ENCODE peak calls at places on chromosomes 11 and 22, in nine cellular contexts. V, N, J, L, A, I, G, F and H are unnamed samples.

GRCh38 chr11:72091292-72091691 is 10.6 kb downstream of the LRRC51 start:
- DNase-seq in I (peak; percentile 74), L (peak; percentile 78), J (peak; percentile 82), G (peak; percentile 28), A (no peak), F (peak; percentile 80), V (peak; percentile 83), N (peak; percentile 88), H (peak; percentile 94)

GRCh38 chr11:110447897-110448522 is 18.3 kb downstream of the FDX1 start:
- DNase-seq in V (peak; percentile 35), L (no peak), F (peak; percentile 88), A (no peak), I (no peak), J (no peak), N (no peak), G (peak; percentile 36), H (peak; percentile 47)

GRCh38 chr11:70804174-70804855 is 406.0 kb downstream of the CTTN start:
- DNase-seq in L (no peak), F (no peak), A (no peak), G (no peak), N (no peak), I (no peak), V (no peak), J (no peak), H (no peak)

GRCh38 chr22:41564563-41564962 is 3.8 kb downstream of the CSDC2 start:
- DNase-seq in N (no peak), G (no peak), L (no peak), J (no peak), I (no peak), F (peak; percentile 66), V (no peak), A (no peak), H (no peak)

GRCh38 chr11:122103366-122103765 is 12.6 kb downstream of the BLID start:
- DNase-seq in L (no peak), J (no peak), V (no peak), F (no peak), N (no peak), G (no peak), A (no peak), I (peak; percentile 87), H (no peak)

GRCh38 chr11:76838422-76839068 is 22.2 kb upstream of the ACER3 start:
- DNase-seq in I (peak; percentile 26), G (no peak), F (no peak), A (no peak), V (no peak), L (no peak), J (peak; percentile 37), N (peak; percentile 83), H (peak; percentile 82)

GRCh38 chr11:58625086-58625485 is 2.6 kb downstream of the CNTF start:
- DNase-seq in I (peak; percentile 55), F (no peak), N (no peak), V (no peak), L (no peak), J (no peak), A (no peak), G (no peak), H (no peak)

GRCh38 chr11:119101367-119101758 is 290 bp downstream of the DPAGT1 start:
- DNase-seq in I (no peak), L (peak; percentile 47), V (peak; percentile 45), N (no peak), G (peak; percentile 66), F (no peak), J (peak; percentile 48), A (no peak), H (peak; percentile 76)

GRCh38 chr11:67287355-67288197 is 1.5 kb upstream of the ANKRD13D start:
- DNase-seq in A (no peak), L (no peak), F (no peak), G (no peak), N (no peak), I (no peak), V (peak; percentile 22), J (no peak), H (no peak)

GRCh38 chr11:67286621-67287333 is 2.3 kb upstream of the ANKRD13D start:
- DNase-seq in N (no peak), G (no peak), I (no peak), A (no peak), J (no peak), V (peak; percentile 26), F (no peak), L (no peak), H (peak; percentile 40)

GRCh38 chr11:67284811-67285540 is 4.1 kb upstream of the ANKRD13D start:
- DNase-seq in N (no peak), J (no peak), V (no peak), G (no peak), F (no peak), A (no peak), L (no peak), I (no peak), H (no peak)

GRCh38 chr11:67283490-67283963 is 5.6 kb upstream of the ANKRD13D start:
- DNase-seq in N (no peak), A (no peak), V (no peak), L (no peak), I (no peak), F (no peak), G (no peak), J (no peak), H (no peak)

DNA sequence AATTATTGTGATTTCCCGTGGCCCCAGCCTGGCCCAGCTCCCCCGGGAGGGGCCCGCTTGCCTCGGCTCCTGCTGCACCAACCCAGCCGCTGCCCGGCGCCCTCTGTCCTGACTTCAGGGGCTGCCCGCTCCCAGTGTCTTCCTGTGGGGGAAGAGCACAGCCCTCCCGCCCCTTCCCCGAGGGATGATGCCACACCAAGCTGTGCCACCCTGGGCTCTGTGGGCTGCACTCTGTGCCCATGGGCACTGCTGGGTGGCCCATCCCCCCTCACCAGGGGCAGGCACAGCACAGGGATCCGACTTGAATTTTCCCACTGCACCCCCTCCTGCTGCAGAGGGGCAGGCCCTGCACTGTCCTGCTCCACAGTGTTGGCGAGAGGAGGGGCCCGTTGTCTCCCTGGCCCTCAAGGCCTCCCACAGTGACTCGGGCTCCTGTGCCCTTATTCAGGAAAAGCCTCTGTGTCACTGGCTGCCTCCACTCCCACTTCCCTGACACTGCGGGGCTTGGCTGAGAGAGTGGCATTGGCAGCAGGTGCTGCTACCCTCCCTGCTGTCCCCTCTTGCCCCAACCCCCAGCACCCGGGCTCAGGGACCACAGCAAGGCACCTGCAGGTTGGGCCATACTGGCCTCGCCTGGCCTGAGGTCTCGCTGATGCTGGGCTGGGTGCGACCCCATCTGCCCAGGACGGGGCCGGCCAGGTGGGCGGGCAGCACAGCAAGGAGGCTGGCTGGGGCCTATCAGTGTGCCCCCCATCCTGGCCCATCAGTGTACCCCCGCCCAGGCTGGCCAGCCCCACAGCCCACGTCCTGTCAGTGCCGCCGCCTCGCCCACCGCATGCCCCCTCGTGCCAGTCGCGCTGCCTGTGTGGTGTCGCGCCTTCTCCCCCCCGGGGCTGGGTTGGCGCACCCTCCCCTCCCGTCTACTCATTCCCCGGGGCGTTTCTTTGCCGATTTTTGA is 3.3 kb upstream of the ANKRD13D start:
- DNase-seq in F (no peak), V (no peak), A (no peak), N (no peak), I (no peak), J (no peak), L (no peak), G (no peak), H (no peak)
- TF ChIP-seq EZH2phosphoT487 in F (no peak), V (no peak), A (no peak), N (no peak), I (no peak), J (no peak), L (no peak), G (no peak), H (no peak)

DNA sequence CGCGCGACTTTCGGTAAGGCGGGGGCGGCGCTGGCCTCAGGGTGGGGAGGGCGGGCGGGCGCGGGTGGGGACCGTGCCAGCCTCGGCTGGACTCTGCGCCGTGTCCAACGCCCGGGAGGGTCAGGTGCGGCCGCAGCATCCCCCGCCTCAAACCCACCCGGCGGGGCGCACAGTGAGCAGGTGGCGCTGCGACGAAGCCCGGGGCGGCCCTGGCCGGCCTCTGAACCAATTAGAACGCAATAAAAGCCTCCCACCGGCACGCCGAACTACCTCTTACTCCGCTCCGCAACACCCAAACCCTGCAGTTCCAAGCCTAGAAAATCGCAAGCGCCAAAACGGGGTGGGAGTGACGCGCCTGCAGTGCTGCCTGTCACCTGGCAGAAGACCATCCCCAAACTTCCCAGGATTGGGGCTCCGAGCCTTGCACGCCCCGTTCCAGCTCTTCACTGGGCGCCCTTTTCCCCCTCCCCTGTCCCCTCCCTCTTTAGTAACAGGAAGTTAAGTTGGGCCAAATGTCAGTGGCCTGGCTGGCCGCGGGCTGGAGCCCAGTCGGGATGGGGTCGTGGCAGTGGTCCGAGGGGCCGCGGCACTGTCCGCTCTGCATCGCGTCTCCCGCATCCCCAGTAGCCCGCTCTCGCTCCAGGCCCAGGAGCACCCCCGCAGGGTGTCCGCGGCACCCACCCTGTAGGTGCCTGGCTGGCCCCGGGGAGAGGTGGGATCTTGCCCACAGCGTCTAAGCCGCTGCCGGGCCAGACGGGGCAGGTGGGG is 508 bp downstream of the MICAL2 start:
- DNase-seq in A (no peak), V (no peak), I (peak; percentile 56), L (peak; percentile 50), G (no peak), J (no peak), N (peak; percentile 63), F (peak; percentile 34), H (peak; percentile 62)
- TF ChIP-seq EZH2phosphoT487 in A (no peak), V (no peak), I (no peak), L (no peak), G (no peak), J (no peak), N (no peak), F (no peak), H (no peak)

GRCh38 chr11:126927628-126928027 is 72.9 kb downstream of the KIRREL3 start:
- DNase-seq in F (no peak), N (no peak), J (no peak), A (no peak), I (no peak), G (no peak), V (no peak), L (no peak), H (no peak)

GRCh38 chr11:126930100-126930841 is 70.3 kb downstream of the KIRREL3 start:
- DNase-seq in L (no peak), V (no peak), I (peak; percentile 35), F (no peak), N (no peak), G (no peak), A (no peak), J (no peak), H (no peak)

GRCh38 chr11:126925321-126926093 is 75.1 kb downstream of the KIRREL3 start:
- DNase-seq in N (no peak), J (no peak), I (peak; percentile 91), L (no peak), G (no peak), F (peak; percentile 48), V (no peak), A (no peak), H (no peak)

GRCh38 chr11:126926376-126926791 is 74.2 kb downstream of the KIRREL3 start:
- DNase-seq in V (no peak), F (no peak), L (no peak), G (no peak), I (peak; percentile 48), A (no peak), N (no peak), J (no peak), H (no peak)

GRCh38 chr11:126929186-126930085 is 71.1 kb downstream of the KIRREL3 start:
- DNase-seq in J (no peak), L (no peak), I (peak; percentile 86), F (no peak), G (no peak), A (no peak), N (no peak), V (no peak), H (no peak)
- TF ChIP-seq EZH2phosphoT487 in J (no peak), L (no peak), I (no peak), F (no peak), G (no peak), A (no peak), N (no peak), V (no peak), H (no peak)

DNA sequence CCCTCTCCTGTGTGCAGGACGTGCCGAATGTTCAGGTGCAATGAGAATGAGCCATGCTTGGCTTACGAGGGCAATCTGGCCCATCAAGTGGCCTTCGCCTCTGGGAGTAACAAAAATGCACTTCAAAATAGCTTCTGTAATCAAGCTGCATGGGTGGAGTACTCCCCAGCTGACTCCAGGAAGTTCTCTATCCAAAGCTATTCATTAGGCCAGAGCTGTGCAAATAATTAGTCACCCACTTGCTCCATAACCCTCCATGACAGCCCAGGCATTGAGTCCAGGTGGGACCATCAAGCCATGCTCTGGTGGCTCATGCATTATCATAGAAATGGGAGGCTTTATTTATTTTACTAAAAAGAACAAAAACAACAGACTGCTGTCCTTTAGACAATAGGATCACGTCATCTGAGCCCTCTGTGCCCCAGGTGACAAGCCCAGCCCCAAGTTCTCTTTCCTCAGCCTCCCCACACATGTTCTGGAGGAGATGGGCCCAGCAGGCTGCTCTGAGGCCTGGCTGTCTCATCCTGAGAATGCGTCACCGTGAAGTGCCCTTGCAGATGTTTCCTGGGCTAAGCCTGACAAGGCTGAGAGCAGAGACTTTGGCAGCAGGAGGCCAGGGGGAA is 244.7 kb downstream of the ETS1 start:
- DNase-seq in F (peak; percentile 96), J (peak; percentile 64), G (peak; percentile 49), V (peak; percentile 42), A (no peak), L (no peak), I (peak; percentile 88), N (no peak), H (no peak)
- TF ChIP-seq EZH2phosphoT487 in F (no peak), J (no peak), G (no peak), V (no peak), A (no peak), L (no peak), I (no peak), N (no peak), H (no peak)